ENCODE peak calls at places on chromosome 5, in four cellular contexts. D, L, K and T are unnamed samples. For H4K20me1, the result is how much of the 10 kb centered on the place peaks cover.

GRCh38 chr5:96413028-96413427 is 20.0 kb downstream of the PCSK1 start:
- DNase-seq in D (no peak), L (no peak), K (no peak), T (peak)

GRCh38 chr5:81633916-81634315 is 117.0 kb downstream of the SSBP2 start:
- DNase-seq in D (no peak), K (no peak), L (no peak), T (no peak)

GRCh38 chr5:167573274-167574127 is 717.9 kb upstream of the WWC1 start:
- DNase-seq in K (no peak), D (peak), L (no peak), T (no peak)

GRCh38 chr5:168608821-168609220 is 29.7 kb upstream of the PANK3 start:
- DNase-seq in L (no peak), D (no peak), K (no peak), T (no peak)

GRCh38 chr5:39080597-39081204 is 6.5 kb upstream of the RICTOR start:
- DNase-seq in L (peak), K (no peak), D (peak), T (peak)

GRCh38 chr5:137218471-137218870 is 280.7 kb downstream of the SPOCK1 start:
- DNase-seq in K (no peak), D (peak), L (no peak), T (peak)

GRCh38 chr5:169258372-169259000 is 42.5 kb downstream of the SLIT3 start:
- DNase-seq in L (no peak), D (no peak), K (no peak), T (no peak)

GRCh38 chr5:39376293-39376714 is 12.0 kb upstream of the C9 start:
- DNase-seq in L (peak), K (no peak), D (peak), T (peak)

GRCh38 chr5:151620463-151620844 is 29.3 kb upstream of the FAT2 start:
- DNase-seq in D (no peak), L (no peak), K (no peak), T (no peak)

GRCh38 chr5:157668356-157668755 is 3.0 kb upstream of the C5orf52 start:
- DNase-seq in L (no peak), D (no peak), K (no peak), T (no peak)

GRCh38 chr5:177444106-177445051 is 2.2 kb upstream of the PRR7 start:
- DNase-seq in K (no peak), D (no peak), L (peak), T (no peak)

GRCh38 chr5:74120585-74120984 is 494.6 kb downstream of the ARHGEF28 start:
- DNase-seq in L (no peak), K (no peak), D (no peak), T (peak)

GRCh38 chr5:80963966-80964481 is 3.9 kb downstream of the RASGRF2 start:
- DNase-seq in K (no peak), L (no peak), D (peak), T (no peak)

GRCh38 chr5:5011151-5011550 is 129.0 kb upstream of the ADAMTS16 start:
- DNase-seq in L (no peak), K (no peak), D (no peak), T (no peak)

GRCh38 chr5:9820696-9821449 is 190.7 kb upstream of the TAS2R1 start:
- DNase-seq in L (no peak), K (no peak), D (peak), T (no peak)

GRCh38 chr5:83767409-83767992 is 46.8 kb upstream of the HAPLN1 start:
- DNase-seq in K (no peak), D (no peak), L (no peak), T (no peak)

GRCh38 chr5:173696216-173696615 is 79.8 kb upstream of the BOD1 start:
- DNase-seq in L (no peak), D (no peak), K (no peak), T (no peak)

GRCh38 chr5:43804723-43805122 is 201.7 kb downstream of the NNT start:
- DNase-seq in K (no peak), L (no peak), D (no peak), T (no peak)

GRCh38 chr5:173660481-173661280 is 44.2 kb upstream of the BOD1 start:
- DNase-seq in K (no peak), L (no peak), D (no peak), T (no peak)

GRCh38 chr5:107516452-107517184 is 154.1 kb downstream of the EFNA5 start:
- DNase-seq in L (no peak), K (no peak), D (peak), T (no peak)

GRCh38 chr5:154756203-154756870 is 1.2 kb downstream of the LARP1 start:
- DNase-seq in K (no peak), L (peak), D (no peak), T (peak)

GRCh38 chr5:97547999-97548797 is 365.2 kb upstream of the RIOK2 start:
- DNase-seq in D (no peak), L (no peak), K (peak), T (peak)

GRCh38 chr5:135482383-135482933 is 30.3 kb upstream of the TIFAB start:
- DNase-seq in K (no peak), D (no peak), L (peak), T (no peak)

GRCh38 chr5:58452566-58453258 is 7.2 kb downstream of the PLK2 start:
- DNase-seq in K (no peak), D (peak), L (no peak), T (peak)

GRCh38 chr5:150782850-150783249 is 4.3 kb downstream of the SMIM3 start:
- DNase-seq in L (no peak), K (no peak), D (no peak), T (peak)

GRCh38 chr5:173602423-173602822 is 14.0 kb downstream of the BOD1 start:
- DNase-seq in D (peak), L (peak), K (no peak), T (no peak)

GRCh38 chr5:123785160-123786001 is 273.4 kb downstream of the CSNK1G3 start:
- DNase-seq in L (no peak), D (peak), K (no peak), T (peak)

GRCh38 chr5:71895546-71895945 is 176.5 kb downstream of the CARTPT start:
- DNase-seq in D (no peak), K (no peak), L (no peak), T (no peak)

GRCh38 chr5:102866315-102866693 is 111.2 kb downstream of the PAM start:
- DNase-seq in K (no peak), D (peak), L (no peak), T (peak)

GRCh38 chr5:168585119-168585912 is 6.1 kb upstream of the PANK3 start:
- DNase-seq in L (no peak), D (no peak), K (peak), T (no peak)

GRCh38 chr5:135833961-135834638 is 363 bp upstream of the SLC25A48 start:
- DNase-seq in D (no peak), K (no peak), L (peak), T (no peak)

GRCh38 chr5:57684299-57684702 is 201.7 kb upstream of the ACTBL2 start:
- DNase-seq in D (no peak), K (no peak), L (no peak), T (peak)

GRCh38 chr5:122099060-122099790 is 21.2 kb upstream of the LOX start:
- DNase-seq in K (no peak), L (peak), D (peak), T (peak)

GRCh38 chr5:74314906-74315305 is 325.6 kb downstream of the ENC1 start:
- DNase-seq in K (no peak), L (no peak), D (no peak), T (no peak)

GRCh38 chr5:32435416-32435815 is 9.1 kb downstream of the ZFR start:
- DNase-seq in K (no peak), L (no peak), D (no peak), T (no peak)

GRCh38 chr5:32432633-32433032 is 11.9 kb downstream of the ZFR start:
- DNase-seq in L (no peak), K (no peak), D (no peak), T (no peak)

GRCh38 chr5:32439086-32439642 is 5.4 kb downstream of the ZFR start:
- DNase-seq in D (no peak), L (no peak), K (no peak), T (no peak)

GRCh38 chr5:32436553-32437262 is 7.8 kb downstream of the ZFR start:
- DNase-seq in D (no peak), K (no peak), L (no peak), T (peak)
- H4K20me1 ChIP-seq in D (half or more), K (under half), L (under half), T (under half)

GRCh38 chr5:33270671-33271070 is 170.1 kb upstream of the TARS1 start:
- DNase-seq in L (no peak), D (no peak), K (no peak), T (no peak)
- TF ChIP-seq FOS in L (no peak), D (no peak), K (no peak), T (no peak)

GRCh38 chr5:111389390-111390082 is 122.8 kb downstream of the STARD4 start:
- DNase-seq in K (no peak), D (peak), L (no peak), T (no peak)

GRCh38 chr5:111386832-111387162 is 125.5 kb downstream of the STARD4 start:
- DNase-seq in D (no peak), K (no peak), L (no peak), T (no peak)

GRCh38 chr5:111384220-111384619 is 128.1 kb downstream of the STARD4 start:
- DNase-seq in L (no peak), K (no peak), D (no peak), T (peak)

GRCh38 chr5:111383288-111383970 is 128.9 kb downstream of the STARD4 start:
- DNase-seq in K (no peak), D (peak), L (no peak), T (no peak)

GRCh38 chr5:111385970-111386831 is 126.1 kb downstream of the STARD4 start:
- DNase-seq in L (no peak), D (no peak), K (no peak), T (no peak)
- H4K20me1 ChIP-seq in L (under half), D (under half), K (under half), T (under half)

GRCh38 chr5:91119265-91119664 is 263.9 kb downstream of the ARRDC3 start:
- DNase-seq in K (no peak), L (no peak), D (no peak), T (no peak)
- TF ChIP-seq FOS in K (no peak), L (no peak), D (no peak), T (no peak)

DNA sequence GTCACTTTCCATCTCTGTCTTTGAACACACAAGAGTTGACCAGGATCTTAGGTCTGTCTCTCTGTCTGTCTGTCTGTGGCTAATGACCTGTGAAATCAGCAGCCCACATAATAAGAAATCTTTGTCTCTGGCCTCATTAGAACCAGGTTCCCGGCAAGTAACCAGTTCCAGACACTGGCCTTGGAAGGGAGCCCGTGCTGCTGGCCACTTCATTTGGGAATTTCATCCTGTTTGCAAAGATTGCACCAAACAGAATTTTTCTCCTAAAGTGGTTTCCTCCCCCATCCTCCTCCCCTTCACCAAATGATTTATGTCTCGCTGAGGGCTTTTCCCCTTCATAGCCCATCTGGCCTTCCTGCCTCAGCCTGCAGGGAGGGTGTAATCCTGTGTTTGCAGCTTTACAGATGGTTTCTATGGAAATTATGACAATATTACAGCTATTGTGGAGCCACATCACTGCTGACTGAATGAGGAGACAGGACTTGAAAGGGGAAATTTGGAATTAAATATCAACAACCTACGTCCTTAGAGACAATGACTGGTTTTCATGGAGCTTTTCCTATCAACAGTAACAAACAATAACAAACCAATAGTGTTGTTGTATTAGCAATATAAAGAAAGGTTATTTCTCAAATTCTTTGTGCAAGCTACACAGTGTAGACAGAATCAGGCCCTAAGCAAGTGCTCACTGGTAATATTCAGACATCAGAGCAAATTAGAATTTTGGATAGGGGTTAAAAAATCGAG is 25.7 kb downstream of the DPYSL3 start:
- DNase-seq in L (no peak), D (peak), K (no peak), T (peak)
- H4K20me1 ChIP-seq in L (under half), D (under half), K (under half), T (under half)

GRCh38 chr5:7745882-7746735 is 104.8 kb downstream of the CFAP90 start:
- DNase-seq in L (peak), K (no peak), D (peak), T (peak)
- TF ChIP-seq FOS in L (no peak), K (no peak), D (no peak), T (no peak)

GRCh38 chr5:142317673-142318261 is 7.1 kb downstream of the SPRY4 start:
- DNase-seq in D (no peak), L (no peak), K (no peak), T (no peak)

GRCh38 chr5:142320427-142320732 is 4.4 kb downstream of the SPRY4 start:
- DNase-seq in L (no peak), K (no peak), D (no peak), T (no peak)

GRCh38 chr5:142319105-142319504 is 5.7 kb downstream of the SPRY4 start:
- DNase-seq in K (no peak), D (no peak), L (no peak), T (no peak)

GRCh38 chr5:142320851-142321560 is 3.8 kb downstream of the SPRY4 start:
- DNase-seq in K (no peak), L (peak), D (peak), T (peak)

GRCh38 chr5:142319560-142320426 is 5.0 kb downstream of the SPRY4 start:
- DNase-seq in L (no peak), K (no peak), D (no peak), T (no peak)
- H4K20me1 ChIP-seq in L (under half), K (under half), D (half or more), T (under half)

GRCh38 chr5:153629027-153629426 is 138.6 kb downstream of the GRIA1 start:
- DNase-seq in K (no peak), D (peak), L (no peak), T (peak)
- TF ChIP-seq FOS in K (no peak), D (peak), L (no peak), T (peak)

GRCh38 chr5:36902353-36902752 is 25.8 kb downstream of the NIPBL start:
- DNase-seq in K (no peak), D (no peak), L (no peak), T (no peak)

GRCh38 chr5:36904677-36905076 is 28.1 kb downstream of the NIPBL start:
- DNase-seq in L (no peak), D (no peak), K (no peak), T (no peak)

GRCh38 chr5:36899860-36900259 is 23.3 kb downstream of the NIPBL start:
- DNase-seq in K (no peak), D (no peak), L (no peak), T (no peak)

GRCh38 chr5:36900279-36900678 is 23.7 kb downstream of the NIPBL start:
- DNase-seq in L (no peak), D (no peak), K (no peak), T (no peak)

DNA sequence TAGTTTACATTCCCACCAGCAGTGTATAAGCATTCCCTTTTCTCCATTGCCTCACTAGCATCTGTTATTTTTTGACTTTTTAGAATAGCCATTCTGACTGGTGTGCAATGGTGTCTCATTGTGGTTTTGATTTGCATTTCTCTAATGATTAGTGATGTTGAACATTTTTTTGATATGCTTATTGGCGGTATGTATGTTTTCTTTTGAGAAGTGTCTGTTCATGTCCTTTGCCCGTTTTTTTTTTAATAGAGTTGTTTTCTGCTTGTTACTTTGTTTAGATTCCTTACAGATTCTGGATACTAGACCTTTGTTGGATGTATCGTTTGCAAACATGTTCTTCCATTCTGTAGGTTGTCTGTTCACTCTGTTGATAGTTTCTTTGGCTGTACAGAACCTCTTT is 25.3 kb downstream of the NIPBL start:
- DNase-seq in D (no peak), L (no peak), K (no peak), T (no peak)
- H4K20me1 ChIP-seq in D (half or more), L (under half), K (under half), T (under half)

GRCh38 chr5:69083412-69083811 is 10.4 kb upstream of the SLC30A5 start:
- DNase-seq in D (no peak), L (peak), K (no peak), T (no peak)
- TF ChIP-seq FOS in D (no peak), L (no peak), K (no peak), T (no peak)